ENCODE peak calls at places on chromosome 2, in four cellular contexts. One of them, this sample, is unnamed.

GRCh38 chr2:67048314-67048713 is 348.8 kb upstream of the ETAA1 start:
- DNase-seq in cardiac muscle cell: no peak
- DNase-seq in kidney epithelial cell: no peak
- DNase-seq in lung: no peak
- DNase-seq in this sample: no peak

GRCh38 chr2:191625016-191625415 is 52.9 kb upstream of the NABP1 start:
- DNase-seq in cardiac muscle cell: peak
- DNase-seq in kidney epithelial cell: no peak
- DNase-seq in lung: no peak
- DNase-seq in this sample: no peak

GRCh38 chr2:73262108-73262651 is 22.1 kb downstream of the FBXO41 start:
- DNase-seq in cardiac muscle cell: no peak
- DNase-seq in kidney epithelial cell: no peak
- DNase-seq in lung: no peak
- DNase-seq in this sample: no peak

GRCh38 chr2:219289537-219290361 is 10.6 kb downstream of the DNAJB2 start:
- DNase-seq in cardiac muscle cell: peak
- DNase-seq in kidney epithelial cell: no peak
- DNase-seq in lung: peak
- DNase-seq in this sample: peak

GRCh38 chr2:187581125-187581896 is 27.1 kb upstream of the TFPI start:
- DNase-seq in cardiac muscle cell: peak
- DNase-seq in kidney epithelial cell: no peak
- DNase-seq in lung: no peak
- DNase-seq in this sample: peak

GRCh38 chr2:25402477-25402876 is 60.8 kb upstream of the DNMT3A start:
- DNase-seq in cardiac muscle cell: no peak
- DNase-seq in kidney epithelial cell: no peak
- DNase-seq in lung: no peak
- DNase-seq in this sample: no peak

GRCh38 chr2:150517951-150518680 is 30.6 kb upstream of the RND3 start:
- DNase-seq in cardiac muscle cell: peak
- DNase-seq in kidney epithelial cell: no peak
- DNase-seq in lung: no peak
- DNase-seq in this sample: peak

GRCh38 chr2:133194068-133194655 is 374.1 kb downstream of the NCKAP5 start:
- DNase-seq in cardiac muscle cell: peak
- DNase-seq in kidney epithelial cell: no peak
- DNase-seq in lung: no peak
- DNase-seq in this sample: peak

GRCh38 chr2:176182671-176183070 is 5.8 kb upstream of the HOXD1 start:
- DNase-seq in cardiac muscle cell: no peak
- DNase-seq in kidney epithelial cell: no peak
- DNase-seq in lung: no peak
- DNase-seq in this sample: no peak

GRCh38 chr2:215796160-215796559 is 217.2 kb downstream of the MREG start:
- DNase-seq in cardiac muscle cell: peak
- DNase-seq in kidney epithelial cell: no peak
- DNase-seq in lung: no peak
- DNase-seq in this sample: peak

GRCh38 chr2:199985625-199986207 is 30.3 kb downstream of the MAIP1 start:
- DNase-seq in cardiac muscle cell: peak
- DNase-seq in kidney epithelial cell: no peak
- DNase-seq in lung: peak
- DNase-seq in this sample: peak

GRCh38 chr2:170005702-170006101 is 172.2 kb upstream of the MYO3B start:
- DNase-seq in cardiac muscle cell: peak
- DNase-seq in kidney epithelial cell: no peak
- DNase-seq in lung: no peak
- DNase-seq in this sample: no peak

GRCh38 chr2:190694479-190694878 is 45.6 kb downstream of the NAB1 start:
- DNase-seq in cardiac muscle cell: no peak
- DNase-seq in kidney epithelial cell: no peak
- DNase-seq in lung: no peak
- DNase-seq in this sample: no peak

GRCh38 chr2:26970928-26971627 is 641 bp downstream of the MAPRE3 start:
- DNase-seq in cardiac muscle cell: peak
- DNase-seq in kidney epithelial cell: no peak
- DNase-seq in lung: no peak
- DNase-seq in this sample: peak

GRCh38 chr2:48824116-48824515 is 68.6 kb upstream of the LHCGR start:
- DNase-seq in cardiac muscle cell: no peak
- DNase-seq in kidney epithelial cell: no peak
- DNase-seq in lung: no peak
- DNase-seq in this sample: no peak

GRCh38 chr2:105394951-105395611 is 3.8 kb downstream of the FHL2 start:
- DNase-seq in cardiac muscle cell: peak
- DNase-seq in kidney epithelial cell: no peak
- DNase-seq in lung: no peak
- DNase-seq in this sample: no peak

GRCh38 chr2:236576978-236577377 is 7.4 kb downstream of the ACKR3 start:
- DNase-seq in cardiac muscle cell: no peak
- DNase-seq in kidney epithelial cell: no peak
- DNase-seq in lung: no peak
- DNase-seq in this sample: no peak

GRCh38 chr2:36322108-36322507 is 33.5 kb upstream of the CRIM1 start:
- DNase-seq in cardiac muscle cell: peak
- DNase-seq in kidney epithelial cell: no peak
- DNase-seq in lung: no peak
- DNase-seq in this sample: peak

GRCh38 chr2:16487686-16488085 is 177.9 kb downstream of the CYRIA start:
- DNase-seq in cardiac muscle cell: peak
- DNase-seq in kidney epithelial cell: no peak
- DNase-seq in lung: peak
- DNase-seq in this sample: peak

GRCh38 chr2:97748397-97748796 is 35.0 kb downstream of the ZAP70 start:
- DNase-seq in cardiac muscle cell: peak
- DNase-seq in kidney epithelial cell: no peak
- DNase-seq in lung: no peak
- DNase-seq in this sample: peak

GRCh38 chr2:5409925-5410360 is 282.2 kb upstream of the SOX11 start:
- DNase-seq in cardiac muscle cell: no peak
- DNase-seq in kidney epithelial cell: no peak
- DNase-seq in lung: no peak
- DNase-seq in this sample: no peak
- H3K4me3 ChIP-seq in cardiac muscle cell: no peak
- H3K4me3 ChIP-seq in kidney epithelial cell: no peak
- H3K4me3 ChIP-seq in lung: no peak
- H3K4me3 ChIP-seq in this sample: no peak

DNA sequence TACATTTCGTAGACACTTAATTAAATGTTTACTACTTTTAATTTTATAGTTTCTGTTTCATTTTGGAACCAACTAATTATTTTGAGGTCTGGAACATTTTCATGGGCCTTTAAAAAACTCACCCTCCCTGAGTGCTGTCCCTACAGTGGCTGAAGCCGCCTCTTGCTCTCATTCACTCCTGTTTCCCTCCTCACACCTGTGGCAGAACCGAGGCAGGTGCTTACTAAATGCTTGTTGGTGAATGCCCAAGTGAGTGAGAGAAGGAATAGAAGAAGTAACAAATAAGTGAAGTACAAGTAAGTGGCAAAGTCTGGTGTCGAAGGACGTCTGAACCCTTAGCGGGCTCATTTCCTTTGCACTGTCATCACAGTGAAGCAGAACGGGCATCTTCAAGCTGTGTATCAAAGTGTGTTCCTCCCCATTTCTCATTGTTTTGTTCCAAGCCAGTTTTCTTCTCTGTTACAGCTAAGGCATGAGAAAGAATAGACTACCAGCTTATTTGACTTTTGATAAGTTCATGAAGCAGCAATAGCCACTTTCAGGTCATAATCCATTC is 135.3 kb downstream of the RHBDD1 start:
- DNase-seq in cardiac muscle cell: no peak
- DNase-seq in kidney epithelial cell: no peak
- DNase-seq in lung: no peak
- DNase-seq in this sample: no peak
- TF ChIP-seq CTCF in cardiac muscle cell: no peak
- TF ChIP-seq CTCF in kidney epithelial cell: no peak
- TF ChIP-seq CTCF in lung: no peak
- TF ChIP-seq CTCF in this sample: no peak

GRCh38 chr2:224982226-224982625 is 60.0 kb downstream of the DOCK10 start:
- DNase-seq in cardiac muscle cell: peak
- DNase-seq in kidney epithelial cell: no peak
- DNase-seq in lung: no peak
- DNase-seq in this sample: peak
- H3K4me3 ChIP-seq in cardiac muscle cell: no peak
- H3K4me3 ChIP-seq in kidney epithelial cell: no peak
- H3K4me3 ChIP-seq in lung: no peak
- H3K4me3 ChIP-seq in this sample: peak

DNA sequence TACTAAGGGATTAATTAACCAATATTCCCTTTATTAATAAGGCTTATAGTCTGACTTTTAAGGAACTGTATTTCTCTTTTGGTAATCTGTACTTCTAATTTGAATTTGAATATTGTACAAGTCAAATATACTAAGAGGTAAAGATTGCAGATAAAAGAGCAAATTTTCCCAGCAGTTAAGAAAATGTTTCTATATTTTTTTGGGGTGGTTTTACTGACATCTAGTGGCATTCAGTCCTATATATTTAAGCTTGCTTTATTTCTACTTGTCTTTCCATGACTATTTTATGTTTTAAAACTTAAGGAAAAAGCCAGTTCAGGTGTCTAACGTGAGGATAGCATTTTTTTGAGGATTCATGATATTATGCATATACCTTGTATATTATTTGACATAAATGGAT is 41.6 kb downstream of the TDRD15 start:
- DNase-seq in cardiac muscle cell: peak
- DNase-seq in kidney epithelial cell: no peak
- DNase-seq in lung: no peak
- DNase-seq in this sample: no peak
- TF ChIP-seq CTCF in cardiac muscle cell: peak
- TF ChIP-seq CTCF in kidney epithelial cell: peak
- TF ChIP-seq CTCF in lung: no peak
- TF ChIP-seq CTCF in this sample: peak

DNA sequence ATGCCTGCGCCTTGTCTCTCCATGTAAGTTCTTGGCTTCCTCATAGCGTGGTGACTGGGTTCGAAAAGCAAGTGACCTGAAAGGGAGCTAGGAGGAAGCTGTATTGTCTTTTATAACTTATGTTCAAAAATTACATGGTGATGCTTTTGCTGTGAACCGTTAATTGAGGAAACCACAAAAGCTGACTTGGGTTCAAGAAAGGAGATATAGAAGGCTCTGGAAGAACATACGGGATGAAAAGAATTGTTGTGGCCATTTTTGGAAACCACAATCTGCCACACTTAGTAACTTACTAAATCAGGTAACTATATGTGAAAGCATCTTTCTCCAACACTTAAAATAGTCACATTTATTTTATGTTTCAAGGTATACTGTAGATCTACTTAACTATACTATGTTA is 177.0 kb upstream of the RBMS1 start:
- DNase-seq in cardiac muscle cell: no peak
- DNase-seq in kidney epithelial cell: no peak
- DNase-seq in lung: no peak
- DNase-seq in this sample: no peak
- H3K4me3 ChIP-seq in cardiac muscle cell: no peak
- H3K4me3 ChIP-seq in kidney epithelial cell: no peak
- H3K4me3 ChIP-seq in lung: no peak
- H3K4me3 ChIP-seq in this sample: no peak